ENCODE peak calls at places on chromosomes 12 and 14, in seven cellular contexts. P, I, X, W, C, K and Y are unnamed samples. For H3K27me3, the result is how much of the 10 kb centered on the place peaks cover.

GRCh38 chr14:92549853-92550244 is 36.3 kb downstream of the RIN3 start:
- DNase-seq in P (no peak), I (no peak), X (no peak), W (peak), C (no peak), K (no peak), Y (no peak)

GRCh38 chr12:575948-576612 is 87.2 kb downstream of the NINJ2 start:
- DNase-seq in P (peak), I (no peak), X (peak), W (peak), C (peak), K (peak), Y (no peak)

GRCh38 chr12:130967631-130968030 is 13.9 kb downstream of the ADGRD1 start:
- DNase-seq in P (no peak), I (no peak), X (no peak), W (no peak), C (no peak), K (no peak), Y (no peak)

GRCh38 chr12:39617887-39618286 is 1.7 kb downstream of the ABCD2 start:
- DNase-seq in P (no peak), I (no peak), X (no peak), W (no peak), C (no peak), K (no peak), Y (no peak)

GRCh38 chr14:25411933-25412757 is 362.2 kb upstream of the STXBP6 start:
- DNase-seq in P (no peak), I (no peak), X (peak), W (no peak), C (no peak), K (no peak), Y (no peak)

GRCh38 chr12:7588703-7589329 is 76.9 kb downstream of the APOBEC1 start:
- DNase-seq in P (peak), I (no peak), X (peak), W (peak), C (no peak), K (peak), Y (no peak)

GRCh38 chr14:62921466-62921865 is 123.8 kb downstream of the KCNH5 start:
- DNase-seq in P (no peak), I (no peak), X (no peak), W (peak), C (no peak), K (no peak), Y (no peak)

GRCh38 chr14:33273978-33274377 is 335.3 kb downstream of the NPAS3 start:
- DNase-seq in P (no peak), I (no peak), X (no peak), W (no peak), C (no peak), K (no peak), Y (no peak)

GRCh38 chr12:50613463-50613862 is 108.7 kb downstream of the DIP2B start:
- DNase-seq in P (no peak), I (no peak), X (no peak), W (no peak), C (no peak), K (no peak), Y (no peak)

GRCh38 chr12:1843641-1844005 is 23.3 kb downstream of the LRTM2 start:
- DNase-seq in P (no peak), I (no peak), X (no peak), W (no peak), C (peak), K (no peak), Y (no peak)

GRCh38 chr14:69693145-69693544 is 73.8 kb upstream of the SRSF5 start:
- DNase-seq in P (no peak), I (no peak), X (no peak), W (no peak), C (no peak), K (no peak), Y (no peak)

GRCh38 chr12:122423258-122424165 is 1.0 kb upstream of the CLIP1 start:
- DNase-seq in P (no peak), I (no peak), X (peak), W (peak), C (no peak), K (peak), Y (no peak)

GRCh38 chr14:92846162-92846897 is 52.2 kb downstream of the GOLGA5 start:
- DNase-seq in P (no peak), I (peak), X (peak), W (peak), C (no peak), K (no peak), Y (peak)

GRCh38 chr12:15978431-15978950 is 67.4 kb downstream of the DERA start:
- DNase-seq in P (no peak), I (peak), X (no peak), W (peak), C (no peak), K (no peak), Y (peak)

GRCh38 chr14:35385042-35385839 is 19.3 kb downstream of the NFKBIA start:
- DNase-seq in P (no peak), I (no peak), X (peak), W (peak), C (no peak), K (peak), Y (peak)

GRCh38 chr12:49866859-49867579 is 24.1 kb upstream of the BCDIN3D start:
- DNase-seq in P (peak), I (no peak), X (peak), W (peak), C (no peak), K (peak), Y (no peak)

GRCh38 chr12:24418157-24418556 is 468.7 kb upstream of the SOX5 start:
- DNase-seq in P (no peak), I (no peak), X (no peak), W (peak), C (no peak), K (no peak), Y (no peak)

GRCh38 chr12:42299392-42300308 is 26.2 kb downstream of the ZCRB1 start:
- DNase-seq in P (peak), I (peak), X (no peak), W (peak), C (no peak), K (no peak), Y (no peak)

GRCh38 chr12:90327783-90328743 is 619.4 kb upstream of the ATP2B1 start:
- DNase-seq in P (no peak), I (no peak), X (no peak), W (no peak), C (no peak), K (no peak), Y (no peak)

GRCh38 chr14:32933943-32934890 is 4.5 kb upstream of the NPAS3 start:
- DNase-seq in P (no peak), I (no peak), X (peak), W (no peak), C (no peak), K (no peak), Y (no peak)

GRCh38 chr12:60223242-60223641 is 627.4 kb downstream of the SLC16A7 start:
- DNase-seq in P (no peak), I (no peak), X (no peak), W (no peak), C (no peak), K (no peak), Y (no peak)

DNA sequence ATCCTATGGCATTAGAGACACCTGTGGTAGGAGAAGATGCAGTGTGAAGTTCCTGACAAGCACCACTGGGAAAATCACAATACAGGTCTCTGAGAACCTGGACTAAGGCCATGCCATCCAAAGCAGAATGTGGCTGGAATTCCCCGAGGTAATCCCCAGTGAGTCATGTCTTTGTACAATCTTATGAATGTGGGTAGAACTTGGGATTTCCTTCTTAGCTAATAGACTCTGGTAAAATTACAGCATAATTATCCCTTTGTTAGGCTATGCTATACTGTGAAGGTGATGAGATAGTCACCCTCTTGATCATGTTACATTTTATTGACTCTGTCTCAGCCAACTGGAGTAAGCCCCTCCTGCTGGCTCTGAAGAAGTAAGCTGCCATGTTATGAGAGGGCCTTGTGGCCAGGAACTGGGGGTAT is 224.3 kb upstream of the DCN start:
- DNase-seq in P (no peak), I (peak), X (peak), W (no peak), C (peak), K (no peak), Y (no peak)
- TF ChIP-seq CTCF in P (no peak), I (no peak), X (no peak), W (no peak), C (no peak), K (no peak), Y (no peak)

GRCh38 chr14:27587103-27587502 is 989.3 kb upstream of the NOVA1 start:
- DNase-seq in P (no peak), I (no peak), X (no peak), W (no peak), C (no peak), K (no peak), Y (no peak)
- H3K4me3 ChIP-seq in P (no peak), I (no peak), X (no peak), W (no peak), C (no peak), K (no peak), Y (no peak)

GRCh38 chr14:99119554-99119953 is 152.4 kb downstream of the BCL11B start:
- DNase-seq in P (no peak), I (no peak), X (no peak), W (no peak), C (no peak), K (peak), Y (no peak)

GRCh38 chr14:99120147-99121026 is 151.6 kb downstream of the BCL11B start:
- DNase-seq in P (no peak), I (no peak), X (no peak), W (no peak), C (no peak), K (peak), Y (no peak)

GRCh38 chr14:99117671-99118045 is 154.3 kb downstream of the BCL11B start:
- DNase-seq in P (no peak), I (no peak), X (no peak), W (no peak), C (no peak), K (peak), Y (no peak)

GRCh38 chr14:99118046-99118721 is 153.8 kb downstream of the BCL11B start:
- DNase-seq in P (no peak), I (no peak), X (no peak), W (no peak), C (no peak), K (peak), Y (no peak)

DNA sequence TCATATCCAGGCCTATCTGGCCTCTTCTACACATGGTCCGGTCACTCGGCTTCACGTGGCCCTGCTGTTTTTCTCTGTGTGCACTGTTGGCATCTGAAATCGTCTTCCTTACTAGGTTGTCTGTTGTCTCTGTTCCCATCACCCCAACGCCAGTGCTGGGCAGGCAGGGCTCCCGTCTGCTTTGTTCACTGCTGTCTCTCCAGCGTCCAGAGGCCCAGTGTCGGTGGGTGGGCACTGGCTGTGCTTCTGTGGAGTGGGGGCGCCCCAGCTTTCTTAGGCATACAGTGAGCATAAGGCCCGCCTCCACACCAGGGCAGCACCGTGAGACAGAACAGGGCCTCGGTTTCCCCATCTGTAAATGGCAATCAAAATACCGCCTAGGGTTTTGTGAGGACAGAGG is 153.1 kb downstream of the BCL11B start:
- DNase-seq in P (no peak), I (no peak), X (no peak), W (no peak), C (no peak), K (peak), Y (no peak)
- H3K27me3 ChIP-seq in P (under half), I (under half), X (under half), W (under half), C (under half), K (under half), Y (under half)

GRCh38 chr12:120229071-120229582 is 28.2 kb upstream of the RPLP0 start:
- DNase-seq in P (no peak), I (no peak), X (peak), W (no peak), C (no peak), K (no peak), Y (no peak)

GRCh38 chr12:120230326-120230973 is 29.5 kb upstream of the RPLP0 start:
- DNase-seq in P (no peak), I (peak), X (peak), W (peak), C (peak), K (peak), Y (peak)

GRCh38 chr12:120230974-120231315 is 30.0 kb upstream of the RPLP0 start:
- DNase-seq in P (no peak), I (no peak), X (no peak), W (no peak), C (no peak), K (no peak), Y (no peak)

GRCh38 chr12:120228291-120229070 is 27.6 kb upstream of the RPLP0 start:
- DNase-seq in P (peak), I (no peak), X (peak), W (peak), C (no peak), K (peak), Y (no peak)

DNA sequence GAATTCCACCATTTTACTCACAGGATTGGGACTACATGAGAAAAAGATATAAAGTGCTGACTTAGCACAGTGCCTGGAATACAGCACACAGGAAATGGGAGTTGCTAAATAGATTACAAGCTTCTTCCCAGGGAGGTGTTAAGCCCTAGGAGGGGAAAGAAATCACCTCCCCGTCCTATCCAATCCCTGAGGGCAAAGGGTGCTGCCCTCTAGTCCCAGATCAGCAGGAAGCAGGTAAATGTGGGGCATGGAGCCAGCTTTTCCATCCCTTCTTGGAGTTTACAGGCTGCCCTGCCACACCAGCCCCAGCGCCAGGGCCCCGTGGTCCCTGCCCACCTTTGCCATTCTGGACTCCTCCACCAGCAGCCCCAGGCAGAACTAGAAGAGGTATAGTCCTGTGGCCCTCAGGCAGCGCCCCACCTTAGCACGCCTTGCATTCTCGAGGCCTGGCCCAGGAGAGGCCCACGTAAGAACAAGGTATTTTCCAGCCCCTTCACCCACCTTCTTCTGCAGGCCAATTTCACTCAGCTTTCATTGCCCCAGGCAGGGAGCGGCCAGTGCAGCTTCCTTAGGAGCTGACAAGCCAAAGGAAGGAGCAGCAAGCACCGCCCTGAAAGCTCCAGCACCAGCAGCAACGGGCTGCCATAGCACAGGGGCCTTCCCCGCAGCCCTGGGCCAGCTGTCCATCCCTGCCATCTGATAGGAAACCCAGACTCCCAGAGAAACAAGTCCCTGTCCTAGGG is 28.8 kb upstream of the RPLP0 start:
- DNase-seq in P (no peak), I (no peak), X (peak), W (no peak), C (no peak), K (no peak), Y (no peak)
- TF ChIP-seq CTCF in P (no peak), I (no peak), X (no peak), W (no peak), C (no peak), K (no peak), Y (no peak)

GRCh38 chr14:52948039-52948438 is 2.8 kb downstream of the FERMT2 start:
- DNase-seq in P (no peak), I (no peak), X (no peak), W (no peak), C (no peak), K (no peak), Y (no peak)
- H3K4me3 ChIP-seq in P (no peak), I (no peak), X (peak), W (peak), C (no peak), K (no peak), Y (peak)

DNA sequence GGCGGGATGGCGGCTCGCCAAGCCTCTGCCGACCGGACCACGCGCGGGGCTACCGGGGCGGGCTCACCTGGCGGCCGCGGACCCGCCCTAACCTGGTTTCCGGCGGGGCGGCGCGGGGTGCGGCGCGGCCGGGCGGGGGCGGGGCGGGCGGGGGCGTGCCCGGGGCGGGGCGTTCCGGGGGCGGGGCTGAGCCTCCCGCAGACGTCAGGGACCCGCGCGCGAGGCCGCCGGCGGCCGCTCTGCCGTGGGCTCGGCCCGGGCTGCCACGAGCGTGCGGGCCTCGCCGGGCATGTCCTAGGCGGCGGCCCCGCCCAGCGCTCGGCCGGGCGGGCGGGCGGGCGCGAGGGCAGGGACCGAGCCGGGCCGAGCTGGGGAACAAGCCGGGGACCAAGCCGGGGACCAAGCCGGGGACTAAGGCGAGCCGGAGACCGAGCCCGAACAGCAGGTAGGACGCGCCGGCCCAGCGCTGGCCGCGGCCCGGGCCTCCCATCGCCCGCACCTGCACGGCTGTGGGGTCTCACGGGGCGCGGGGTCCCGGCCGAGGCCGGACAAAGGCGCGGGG is at the start of gene CEP170B:
- DNase-seq in P (no peak), I (no peak), X (peak), W (peak), C (no peak), K (no peak), Y (no peak)
- H3K27me3 ChIP-seq in P (under half), I (under half), X (under half), W (under half), C (under half), K (under half), Y (under half)

DNA sequence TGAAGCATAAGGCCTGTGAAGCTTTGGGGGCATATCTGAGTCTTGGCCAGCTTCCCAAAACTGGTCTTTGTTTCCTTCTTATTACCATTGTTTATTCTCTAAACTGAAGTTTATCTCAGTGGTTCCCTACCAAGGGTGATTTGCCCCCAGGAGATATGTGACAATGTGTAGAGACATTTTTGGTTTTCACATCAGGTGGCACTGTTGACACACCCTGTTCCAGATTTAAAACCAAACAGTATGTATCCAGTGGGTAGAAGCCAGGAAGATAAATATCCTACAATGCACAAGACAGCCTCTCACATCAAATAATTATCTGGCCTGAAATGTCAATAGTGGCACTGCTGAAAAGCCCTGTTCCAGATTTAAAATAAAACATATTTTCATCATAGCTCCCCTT is 22.1 kb downstream of the RASSF9 start:
- DNase-seq in P (no peak), I (no peak), X (no peak), W (no peak), C (no peak), K (no peak), Y (no peak)
- TF ChIP-seq CTCF in P (no peak), I (no peak), X (no peak), W (no peak), C (no peak), K (no peak), Y (no peak)

GRCh38 chr12:75489187-75489586 is 8.6 kb downstream of the GLIPR1 start:
- DNase-seq in P (no peak), I (no peak), X (no peak), W (no peak), C (no peak), K (no peak), Y (no peak)

GRCh38 chr12:75491169-75491568 is 10.6 kb downstream of the GLIPR1 start:
- DNase-seq in P (no peak), I (no peak), X (no peak), W (no peak), C (no peak), K (no peak), Y (no peak)

GRCh38 chr12:75487310-75487709 is 6.8 kb downstream of the GLIPR1 start:
- DNase-seq in P (no peak), I (no peak), X (no peak), W (no peak), C (no peak), K (no peak), Y (no peak)

GRCh38 chr12:75488553-75488952 is 8.0 kb downstream of the GLIPR1 start:
- DNase-seq in P (no peak), I (no peak), X (peak), W (peak), C (no peak), K (no peak), Y (no peak)

DNA sequence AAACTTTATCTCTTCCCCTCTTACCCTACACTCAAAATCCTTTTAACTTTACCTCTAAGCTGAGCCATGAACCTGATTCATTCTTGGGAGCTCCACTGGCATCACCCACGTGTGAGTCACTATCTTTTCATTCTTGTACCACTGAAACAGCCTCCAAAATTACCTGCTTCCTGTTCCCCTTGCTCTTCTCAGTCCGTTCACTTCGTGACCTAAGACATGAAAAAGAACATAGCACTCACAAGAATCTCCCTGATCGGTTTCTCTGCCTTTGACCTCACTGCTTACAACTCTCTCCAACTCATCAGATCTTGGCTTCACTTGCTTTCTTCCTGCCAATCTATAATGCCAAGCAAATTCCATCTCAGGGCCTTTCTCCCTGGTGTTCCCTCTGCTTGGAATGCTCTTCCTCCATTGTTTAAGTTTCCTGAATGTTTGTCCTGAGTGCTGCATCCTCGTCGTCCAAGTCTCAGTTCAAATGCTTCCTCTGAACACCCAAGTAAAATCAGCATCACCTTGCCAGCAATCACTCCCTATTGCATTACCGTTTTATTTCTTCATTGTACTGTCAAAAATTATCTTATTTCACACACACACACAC is 9.2 kb downstream of the GLIPR1 start:
- DNase-seq in P (no peak), I (no peak), X (no peak), W (peak), C (no peak), K (no peak), Y (no peak)
- H3K4me3 ChIP-seq in P (no peak), I (no peak), X (no peak), W (no peak), C (no peak), K (no peak), Y (no peak)